ENCODE peak calls at places on chromosomes 16 and 17, in four cellular contexts. P, O, Z and Q are unnamed samples.

GRCh38 chr17:43129671-43130010 is 4.5 kb upstream of the BRCA1 start:
- DNase-seq in P (no peak), O (no peak), Z (no peak), Q (no peak)

GRCh38 chr17:12522743-12523181 is 142.9 kb upstream of the MYOCD start:
- DNase-seq in P (peak), O (peak), Z (no peak), Q (no peak)

GRCh38 chr16:84308120-84308519 is 13.4 kb downstream of the WFDC1 start:
- DNase-seq in P (peak), O (peak), Z (peak), Q (peak)

GRCh38 chr17:64706224-64707076 is 44.3 kb upstream of the SMURF2 start:
- DNase-seq in P (peak), O (peak), Z (no peak), Q (no peak)

GRCh38 chr17:83153681-83154310 is 74.4 kb downstream of the METRNL start:
- DNase-seq in P (no peak), O (no peak), Z (no peak), Q (no peak)

GRCh38 chr17:33169580-33170285 is 123.4 kb downstream of the ASIC2 start:
- DNase-seq in P (no peak), O (no peak), Z (no peak), Q (no peak)

GRCh38 chr16:87602005-87602790 is at the start of gene JPH3:
- DNase-seq in P (no peak), O (no peak), Z (peak), Q (peak)

GRCh38 chr17:80789356-80789902 is 202.2 kb upstream of the CHMP6 start:
- DNase-seq in P (no peak), O (peak), Z (no peak), Q (no peak)

DNA sequence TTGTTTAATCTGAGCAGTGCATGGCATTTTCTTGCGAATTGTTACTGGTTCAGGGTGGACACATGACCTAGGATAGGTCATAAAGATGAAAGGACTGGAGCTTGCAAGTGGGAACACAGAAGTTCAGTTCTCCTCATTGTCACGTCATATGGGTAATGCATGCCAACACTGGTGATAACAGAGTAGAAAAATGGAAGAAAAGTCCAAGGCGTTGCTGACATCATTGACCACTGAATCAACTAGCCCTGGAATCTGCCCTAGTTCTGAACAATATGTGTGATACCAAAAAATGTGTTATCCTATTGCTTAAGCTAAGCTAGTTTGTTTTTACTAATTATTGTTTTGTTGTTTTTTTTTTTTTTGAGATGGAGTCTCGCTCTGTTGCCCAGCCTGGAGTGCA is 234.2 kb upstream of the MAF start:
- DNase-seq in P (no peak), O (no peak), Z (no peak), Q (no peak)
- TF ChIP-seq HMGXB4 in P (no peak), O (no peak), Z (no peak), Q (no peak)

DNA sequence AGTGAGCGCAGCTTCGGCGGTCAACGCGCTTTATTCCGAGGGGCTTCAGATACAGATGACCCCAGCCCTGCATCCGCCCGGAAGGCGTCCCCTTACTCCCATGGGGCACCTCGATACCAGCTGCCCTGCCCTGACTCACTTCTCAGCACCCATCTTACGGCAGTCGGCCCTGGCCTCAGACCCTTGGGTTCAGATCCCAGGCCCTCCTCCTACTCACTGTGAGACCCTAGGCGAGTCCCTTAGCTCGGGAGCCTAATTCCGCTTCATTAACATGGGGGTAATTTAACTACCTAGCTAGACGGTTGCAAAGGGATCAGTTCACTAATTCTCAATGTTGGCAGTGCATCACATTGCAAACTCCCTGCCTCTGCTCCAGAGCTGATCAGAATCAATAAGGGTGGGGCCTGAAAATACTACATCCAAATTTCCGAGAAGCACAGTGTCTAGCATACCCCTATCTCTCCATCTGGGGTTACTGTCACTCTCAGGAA is 281 bp upstream of the FLOT2 start:
- DNase-seq in P (no peak), O (no peak), Z (no peak), Q (no peak)
- TF ChIP-seq HMGXB4 in P (no peak), O (no peak), Z (peak), Q (no peak)

GRCh38 chr17:2730764-2731353 is 18.6 kb downstream of the CCDC92B start:
- DNase-seq in P (no peak), O (no peak), Z (no peak), Q (no peak)
- TF ChIP-seq HMGXB4 in P (no peak), O (no peak), Z (no peak), Q (no peak)

GRCh38 chr17:45284176-45285140 is 22.6 kb upstream of the SPATA32 start:
- DNase-seq in P (no peak), O (no peak), Z (no peak), Q (peak)
- TF ChIP-seq HMGXB4 in P (no peak), O (no peak), Z (no peak), Q (no peak)

GRCh38 chr17:81865733-81866439 is 5.3 kb downstream of the ARHGDIA start:
- DNase-seq in P (peak), O (no peak), Z (no peak), Q (no peak)

GRCh38 chr17:81863833-81864768 is 3.8 kb upstream of the P4HB start:
- DNase-seq in P (no peak), O (no peak), Z (no peak), Q (no peak)

GRCh38 chr17:81865358-81865732 is 5.0 kb upstream of the P4HB start:
- DNase-seq in P (no peak), O (no peak), Z (no peak), Q (no peak)

GRCh38 chr17:81860756-81861568 is 627 bp upstream of the P4HB start:
- DNase-seq in P (peak), O (peak), Z (peak), Q (peak)

GRCh38 chr17:81863123-81863675 is 2.9 kb upstream of the P4HB start:
- DNase-seq in P (no peak), O (no peak), Z (no peak), Q (no peak)
- TF ChIP-seq HMGXB4 in P (no peak), O (no peak), Z (no peak), Q (no peak)

GRCh38 chr17:14940946-14941280 is 324.2 kb downstream of the PMP22 start:
- DNase-seq in P (no peak), O (no peak), Z (no peak), Q (no peak)

GRCh38 chr17:14940112-14940945 is 324.8 kb downstream of the PMP22 start:
- DNase-seq in P (no peak), O (no peak), Z (no peak), Q (no peak)

GRCh38 chr17:14947671-14948070 is 317.5 kb downstream of the PMP22 start:
- DNase-seq in P (no peak), O (no peak), Z (no peak), Q (no peak)

GRCh38 chr17:14942511-14943185 is 322.5 kb downstream of the PMP22 start:
- DNase-seq in P (no peak), O (no peak), Z (no peak), Q (no peak)
- TF ChIP-seq HMGXB4 in P (no peak), O (no peak), Z (no peak), Q (no peak)

GRCh38 chr16:53091508-53092211 is 36.9 kb downstream of the CHD9 start:
- DNase-seq in P (no peak), O (no peak), Z (no peak), Q (peak)
- TF ChIP-seq HMGXB4 in P (no peak), O (no peak), Z (no peak), Q (no peak)

GRCh38 chr17:34886831-34887230 is 74.4 kb downstream of the CCT6B start:
- DNase-seq in P (no peak), O (no peak), Z (no peak), Q (no peak)
- TF ChIP-seq HMGXB4 in P (no peak), O (no peak), Z (no peak), Q (no peak)

GRCh38 chr17:70859829-70860228 is 690.5 kb downstream of the KCNJ2 start:
- DNase-seq in P (no peak), O (no peak), Z (no peak), Q (no peak)

GRCh38 chr17:70857351-70857750 is 688.0 kb downstream of the KCNJ2 start:
- DNase-seq in P (no peak), O (no peak), Z (no peak), Q (no peak)

DNA sequence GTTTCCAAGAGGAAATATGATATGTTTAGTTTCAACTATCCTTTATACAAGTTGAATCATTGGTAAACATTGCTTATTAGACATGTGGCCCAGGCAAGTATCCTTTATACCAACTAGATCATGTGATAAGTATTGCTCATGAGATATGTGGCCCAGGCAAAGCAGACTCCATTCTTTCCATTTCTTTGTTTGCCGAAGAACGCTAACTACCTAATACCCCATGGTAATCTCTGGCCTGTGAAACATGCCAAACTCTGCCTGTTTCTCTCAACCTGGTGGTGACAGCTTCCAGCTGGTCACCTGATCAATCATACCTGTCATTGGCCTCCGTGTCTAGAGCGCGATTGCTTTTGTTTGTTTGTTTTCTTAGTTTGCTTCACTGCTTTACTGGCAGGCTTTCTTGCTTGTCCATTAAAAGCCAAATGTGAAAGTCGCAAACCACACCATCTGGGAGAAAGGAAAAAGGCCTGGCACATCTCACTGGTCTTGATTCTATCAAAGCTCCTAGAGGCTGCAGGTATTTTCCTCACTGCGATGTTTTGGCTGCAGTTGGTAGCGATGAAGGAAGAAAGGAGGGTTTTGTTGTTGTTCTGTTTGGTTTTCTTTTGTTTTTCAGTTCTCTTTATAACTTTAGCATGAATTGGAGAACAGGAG is 686.2 kb downstream of the KCNJ2 start:
- DNase-seq in P (no peak), O (no peak), Z (no peak), Q (no peak)
- TF ChIP-seq HMGXB4 in P (no peak), O (no peak), Z (no peak), Q (no peak)

GRCh38 chr17:35612924-35613521 is 25.9 kb downstream of the AP2B1 start:
- DNase-seq in P (peak), O (no peak), Z (peak), Q (peak)
- TF ChIP-seq HMGXB4 in P (no peak), O (no peak), Z (no peak), Q (no peak)